ENCODE peak calls at places on chromosome 3, in nine cellular contexts. Y, L, K, A, D, J, S, H and B are unnamed samples.

GRCh38 chr3:179083977-179084376 is 12.4 kb upstream of the ZMAT3 start:
- DNase-seq in Y (no peak), L (no peak), K (no peak), A (no peak), D (no peak), J (no peak), S (no peak), H (no peak), B (no peak)

GRCh38 chr3:46710671-46711295 is 6.9 kb downstream of the PRSS50 start:
- DNase-seq in Y (no peak), L (no peak), K (no peak), A (no peak), D (no peak), J (no peak), S (no peak), H (no peak), B (no peak)

GRCh38 chr3:111968319-111969059 is 10.3 kb upstream of the ABHD10 start:
- DNase-seq in Y (no peak), L (no peak), K (no peak), A (no peak), D (no peak), J (peak), S (peak), H (no peak), B (no peak)

GRCh38 chr3:185656321-185656840 is 70.3 kb downstream of the SENP2 start:
- DNase-seq in Y (no peak), L (peak), K (peak), A (peak), D (no peak), J (peak), S (peak), H (no peak), B (no peak)

GRCh38 chr3:128727059-128727458 is 1.1 kb downstream of the RAB7A start:
- DNase-seq in Y (no peak), L (no peak), K (no peak), A (no peak), D (no peak), J (no peak), S (no peak), H (no peak), B (no peak)

GRCh38 chr3:187902041-187902471 is 156.8 kb upstream of the BCL6 start:
- DNase-seq in Y (no peak), L (no peak), K (no peak), A (no peak), D (no peak), J (no peak), S (no peak), H (peak), B (no peak)

GRCh38 chr3:24475945-24476344 is 18.7 kb downstream of the THRB start:
- DNase-seq in Y (no peak), L (peak), K (no peak), A (no peak), D (no peak), J (no peak), S (no peak), H (no peak), B (no peak)

GRCh38 chr3:14329116-14329830 is 73.1 kb upstream of the SLC6A6 start:
- DNase-seq in Y (no peak), L (peak), K (no peak), A (no peak), D (peak), J (peak), S (peak), H (peak), B (no peak)

GRCh38 chr3:146247906-146248305 is 3.0 kb downstream of the PLSCR4 start:
- DNase-seq in Y (no peak), L (peak), K (no peak), A (no peak), D (no peak), J (no peak), S (no peak), H (no peak), B (no peak)

GRCh38 chr3:13276438-13277129 is 143.5 kb downstream of the NUP210 start:
- DNase-seq in Y (peak), L (no peak), K (no peak), A (no peak), D (no peak), J (no peak), S (no peak), H (no peak), B (no peak)

GRCh38 chr3:22730701-22731100 is 472.4 kb upstream of the UBE2E2 start:
- DNase-seq in Y (no peak), L (no peak), K (no peak), A (no peak), D (no peak), J (no peak), S (no peak), H (no peak), B (no peak)

GRCh38 chr3:55534876-55535275 is 47.8 kb upstream of the WNT5A start:
- DNase-seq in Y (no peak), L (no peak), K (no peak), A (no peak), D (no peak), J (no peak), S (no peak), H (no peak), B (no peak)

GRCh38 chr3:60992395-60992794 is 258.9 kb downstream of the FHIT start:
- DNase-seq in Y (no peak), L (no peak), K (no peak), A (peak), D (peak), J (no peak), S (no peak), H (peak), B (no peak)

GRCh38 chr3:189076459-189076858 is 95.3 kb upstream of the TPRG1 start:
- DNase-seq in Y (no peak), L (no peak), K (no peak), A (no peak), D (no peak), J (no peak), S (no peak), H (no peak), B (no peak)

GRCh38 chr3:31534036-31534435 is 1.3 kb downstream of the STT3B start:
- DNase-seq in Y (no peak), L (peak), K (peak), A (no peak), D (peak), J (peak), S (peak), H (peak), B (peak)

GRCh38 chr3:97958396-97958795 is 13.8 kb downstream of the RIOX2 start:
- DNase-seq in Y (no peak), L (peak), K (peak), A (no peak), D (no peak), J (peak), S (peak), H (no peak), B (no peak)

GRCh38 chr3:11847035-11847394 is 330 bp upstream of the TAMM41 start:
- DNase-seq in Y (no peak), L (no peak), K (no peak), A (no peak), D (no peak), J (no peak), S (no peak), H (no peak), B (no peak)

GRCh38 chr3:182739619-182740018 is 53.7 kb upstream of the ATP11B start:
- DNase-seq in Y (no peak), L (peak), K (peak), A (no peak), D (no peak), J (peak), S (peak), H (no peak), B (no peak)

GRCh38 chr3:99339222-99339621 is 299.2 kb upstream of the COL8A1 start:
- DNase-seq in Y (no peak), L (no peak), K (no peak), A (no peak), D (no peak), J (no peak), S (no peak), H (no peak), B (no peak)

GRCh38 chr3:71132995-71133730 is 450.4 kb downstream of the FOXP1 start:
- DNase-seq in Y (no peak), L (no peak), K (no peak), A (no peak), D (no peak), J (no peak), S (no peak), H (no peak), B (no peak)

GRCh38 chr3:192629429-192629828 is 97.9 kb downstream of the FGF12 start:
- DNase-seq in Y (no peak), L (no peak), K (no peak), A (no peak), D (no peak), J (no peak), S (no peak), H (no peak), B (no peak)

GRCh38 chr3:18443670-18444596 is 18.8 kb upstream of the SATB1 start:
- DNase-seq in Y (peak), L (peak), K (peak), A (no peak), D (peak), J (no peak), S (no peak), H (peak), B (peak)

GRCh38 chr3:186400026-186400425 is 38.0 kb upstream of the DGKG start:
- DNase-seq in Y (no peak), L (no peak), K (no peak), A (no peak), D (no peak), J (no peak), S (no peak), H (no peak), B (no peak)

GRCh38 chr3:124985358-124985757 is 50.8 kb upstream of the MUC13 start:
- DNase-seq in Y (no peak), L (peak), K (peak), A (no peak), D (no peak), J (peak), S (peak), H (no peak), B (peak)

GRCh38 chr3:45026957-45027356 is 854 bp downstream of the CLEC3B start:
- DNase-seq in Y (no peak), L (peak), K (peak), A (peak), D (no peak), J (peak), S (peak), H (no peak), B (peak)

GRCh38 chr3:28347374-28348285 is 891 bp upstream of the ZCWPW2 start:
- DNase-seq in Y (no peak), L (peak), K (peak), A (no peak), D (peak), J (peak), S (peak), H (peak), B (no peak)

GRCh38 chr3:191963182-191963581 is 502.2 kb downstream of the PYDC2 start:
- DNase-seq in Y (no peak), L (no peak), K (no peak), A (no peak), D (no peak), J (no peak), S (no peak), H (no peak), B (no peak)

GRCh38 chr3:167626490-167626889 is 27.3 kb downstream of the WDR49 start:
- DNase-seq in Y (no peak), L (no peak), K (no peak), A (no peak), D (no peak), J (no peak), S (no peak), H (no peak), B (no peak)

GRCh38 chr3:134372405-134373277 is 1.6 kb downstream of the AMOTL2 start:
- DNase-seq in Y (no peak), L (no peak), K (peak), A (no peak), D (no peak), J (peak), S (peak), H (no peak), B (no peak)

GRCh38 chr3:134374791-134375541 is 719 bp upstream of the AMOTL2 start:
- DNase-seq in Y (peak), L (no peak), K (no peak), A (peak), D (no peak), J (no peak), S (no peak), H (no peak), B (peak)

GRCh38 chr3:134373942-134374790 is at the start of gene AMOTL2:
- DNase-seq in Y (peak), L (peak), K (peak), A (peak), D (peak), J (peak), S (peak), H (peak), B (peak)

GRCh38 chr3:134371542-134372324 is 2.5 kb downstream of the AMOTL2 start:
- DNase-seq in Y (no peak), L (no peak), K (peak), A (no peak), D (no peak), J (peak), S (peak), H (no peak), B (no peak)

DNA sequence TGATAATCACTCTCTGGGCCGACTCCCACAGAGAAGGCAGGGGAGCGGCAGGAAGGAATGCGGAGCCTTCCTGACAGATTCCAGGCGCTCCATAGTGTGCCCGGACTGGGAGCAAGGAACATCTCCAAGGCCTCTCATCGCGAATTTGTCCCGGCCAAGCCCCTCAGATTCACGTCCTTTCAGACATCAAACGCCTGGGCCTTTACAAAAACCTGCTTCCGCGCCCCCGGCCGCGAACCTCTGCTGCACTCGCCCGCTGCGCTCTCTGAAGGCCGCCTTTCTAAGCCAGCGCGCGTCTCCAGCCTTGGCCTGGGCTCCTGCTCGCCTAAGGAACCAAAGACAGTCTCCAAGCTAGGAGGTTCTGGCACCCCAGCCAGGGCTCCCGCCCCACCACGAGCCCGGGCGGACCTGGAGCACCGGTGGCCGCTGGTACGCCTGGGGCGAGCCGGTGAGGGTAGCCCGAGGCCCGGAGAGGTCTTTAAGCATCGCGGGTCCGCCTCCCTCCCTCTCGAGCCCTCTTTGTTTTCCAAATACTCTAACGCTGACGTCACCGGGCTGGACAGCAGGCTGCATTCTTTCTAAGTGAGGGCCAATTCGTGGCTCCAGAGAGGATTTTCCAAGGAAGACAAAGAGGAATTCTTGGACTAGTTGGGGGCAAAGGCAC is 837 bp downstream of the AMOTL2 start:
- DNase-seq in Y (peak), L (peak), K (peak), A (peak), D (no peak), J (peak), S (peak), H (no peak), B (peak)
- H3K4me3 ChIP-seq in Y (peak), L (peak), K (peak), A (peak), D (no peak), J (peak), S (peak), H (no peak), B (peak)

GRCh38 chr3:79602385-79602784 is 165.4 kb downstream of the ROBO1 start:
- DNase-seq in Y (no peak), L (no peak), K (no peak), A (no peak), D (no peak), J (no peak), S (no peak), H (no peak), B (no peak)
- H3K4me3 ChIP-seq in Y (no peak), L (no peak), K (no peak), A (no peak), D (no peak), J (no peak), S (no peak), H (no peak), B (no peak)

GRCh38 chr3:78814893-78815562 is 952.8 kb downstream of the ROBO1 start:
- DNase-seq in Y (no peak), L (no peak), K (no peak), A (no peak), D (no peak), J (no peak), S (no peak), H (no peak), B (no peak)
- H3K4me3 ChIP-seq in Y (no peak), L (no peak), K (no peak), A (no peak), D (no peak), J (no peak), S (no peak), H (no peak), B (no peak)

GRCh38 chr3:184377882-184378445 is at the start of gene THPO:
- DNase-seq in Y (peak), L (no peak), K (no peak), A (no peak), D (no peak), J (no peak), S (no peak), H (peak), B (no peak)
- H3K4me3 ChIP-seq in Y (peak), L (no peak), K (no peak), A (peak), D (no peak), J (no peak), S (no peak), H (peak), B (no peak)